ENCODE peak calls at places on chromosomes 6 and 20, in six cellular contexts. B is activated CD4-positive, CD25-positive, alpha-beta regulatory T cell; V is T follicular helper cell; P is caudate nucleus; Y is cerebellum; S is AG20443. G is an unnamed sample.

GRCh38 chr6:9504191-9504590 is 910.7 kb downstream of the TFAP2A start:
- DNase-seq in B (no peak), V (no peak), P (no peak), Y (no peak), S (no peak), G (no peak)

GRCh38 chr6:8859501-8859900 is 424.2 kb upstream of the SLC35B3 start:
- DNase-seq in B (no peak), V (no peak), P (no peak), Y (no peak), S (no peak), G (no peak)

GRCh38 chr20:2357114-2357513 is 23.6 kb upstream of the TGM6 start:
- DNase-seq in B (no peak), V (no peak), P (no peak), Y (no peak), S (no peak), G (no peak)

GRCh38 chr6:117932676-117933075 is 25.6 kb downstream of the SLC35F1 start:
- DNase-seq in B (no peak), V (no peak), P (no peak), Y (no peak), S (no peak), G (no peak)

GRCh38 chr20:16477632-16478031 is 95.6 kb downstream of the KIF16B start:
- DNase-seq in B (no peak), V (no peak), P (no peak), Y (no peak), S (no peak), G (no peak)

GRCh38 chr6:160810238-160810637 is 108.2 kb downstream of the PLG start:
- DNase-seq in B (no peak), V (no peak), P (no peak), Y (no peak), S (no peak), G (no peak)

GRCh38 chr6:67698534-67698933 is 936.5 kb upstream of the ADGRB3 start:
- DNase-seq in B (no peak), V (no peak), P (no peak), Y (no peak), S (no peak), G (no peak)

GRCh38 chr20:57659789-57660509 is 39.7 kb upstream of the ZBP1 start:
- DNase-seq in B (no peak), V (no peak), P (no peak), Y (no peak), S (no peak), G (peak)

GRCh38 chr6:134826889-134827737 is 122.8 kb downstream of the ALDH8A1 start:
- DNase-seq in B (no peak), V (no peak), P (no peak), Y (no peak), S (peak), G (no peak)

G was measured in posterior cingulate gyrus.